ENCODE peak calls at places on chromosomes 5 and 9, in five cellular contexts. C is psoas muscle, H is LoVo, A is GM13976, E is NCI-H1092 treated with DMSO at 0.1 percent for 48 hours. P is an unnamed sample.

GRCh38 chr5:180600554-180601041 is 9.3 kb upstream of the SCGB3A1 start:
- DNase-seq in C (no peak), H (no peak), A (peak; percentile 22), E (no peak), P (no peak)

GRCh38 chr9:132409828-132410528 is at the start of gene CFAP77:
- DNase-seq in C (peak; percentile 36), H (no peak), A (peak; percentile 71), E (peak; percentile 20), P (peak; percentile 77)

GRCh38 chr9:98201102-98201501 is 8.7 kb upstream of the CORO2A start:
- DNase-seq in C (no peak), H (no peak), A (peak; percentile 81), E (no peak), P (no peak)

GRCh38 chr5:62778327-62779009 is 199.8 kb downstream of the LRRC70 start:
- DNase-seq in C (no peak), H (no peak), A (no peak), E (no peak), P (no peak)

GRCh38 chr9:106869458-106869857 is 6.5 kb downstream of the ZNF462 start:
- DNase-seq in C (no peak), H (no peak), A (no peak), E (no peak), P (no peak)

GRCh38 chr5:173688708-173689107 is 72.3 kb upstream of the BOD1 start:
- DNase-seq in C (no peak), H (no peak), A (no peak), E (no peak), P (peak; percentile 78)

GRCh38 chr5:118580959-118581358 is 407.4 kb downstream of the DTWD2 start:
- DNase-seq in C (no peak), H (no peak), A (no peak), E (no peak), P (no peak)

GRCh38 chr5:126523818-126524522 is 71.0 kb downstream of the ALDH7A1 start:
- DNase-seq in C (no peak), H (no peak), A (no peak), E (no peak), P (no peak)

GRCh38 chr9:136399176-136400037 is 563 bp downstream of the SNAPC4 start:
- DNase-seq in C (no peak), H (peak; percentile 27), A (peak; percentile 71), E (no peak), P (peak; percentile 66)

GRCh38 chr5:169229342-169229892 is 71.5 kb downstream of the SLIT3 start:
- DNase-seq in C (no peak), H (no peak), A (no peak), E (no peak), P (no peak)

GRCh38 chr5:38551020-38552017 is 5.1 kb downstream of the LIFR start:
- DNase-seq in C (no peak), H (no peak), A (peak; percentile 23), E (peak; percentile 48), P (peak; percentile 75)

P was measured in DMS53.